ENCODE peak calls at places on chromosomes 7 and 10, in four cellular contexts. D is transverse colon, M is prostate gland, B is ascending aorta. J is an unnamed sample.

GRCh38 chr10:30974773-30975386 is 56.8 kb downstream of the ZNF438 start:
- DNase-seq in D (no peak), B (no peak), M (no peak), J (no peak)

GRCh38 chr10:114313866-114314265 is 74.8 kb downstream of the VWA2 start:
- DNase-seq in D (no peak), M (no peak), B (peak; percentile 35), J (no peak)

GRCh38 chr10:46555713-46556514 is 544 bp downstream of the GPRIN2 start:
- DNase-seq in B (peak; percentile 63), D (peak; percentile 55), M (peak; percentile 6), J (no peak)

GRCh38 chr10:124875596-124875995 is 66.3 kb upstream of the ZRANB1 start:
- DNase-seq in B (no peak), D (no peak), M (no peak), J (no peak)

GRCh38 chr7:128946936-128947830 is 9.5 kb downstream of the IRF5 start:
- DNase-seq in D (no peak), B (no peak), M (no peak), J (no peak)

GRCh38 chr7:124101173-124101768 is 68.4 kb upstream of the TMEM229A start:
- DNase-seq in B (no peak), D (no peak), M (no peak), J (no peak)

GRCh38 chr10:1643911-1644810 is 93.2 kb downstream of the ADARB2 start:
- DNase-seq in B (no peak), M (no peak), D (no peak), J (peak; percentile 58)

GRCh38 chr10:28120795-28121194 is 121.9 kb upstream of the ODAD2 start:
- DNase-seq in M (no peak), D (no peak), B (no peak), J (no peak)

GRCh38 chr7:125074141-125074540 is 144.5 kb upstream of the POT1 start:
- DNase-seq in B (no peak), M (no peak), D (no peak), J (no peak)

GRCh38 chr10:35194906-35195305 is 68.3 kb downstream of the CREM start:
- DNase-seq in D (no peak), M (no peak), B (no peak), J (no peak)

GRCh38 chr10:98058311-98058710 is 27.9 kb upstream of the CRTAC1 start:
- DNase-seq in B (no peak), D (no peak), M (no peak), J (no peak)

DNA sequence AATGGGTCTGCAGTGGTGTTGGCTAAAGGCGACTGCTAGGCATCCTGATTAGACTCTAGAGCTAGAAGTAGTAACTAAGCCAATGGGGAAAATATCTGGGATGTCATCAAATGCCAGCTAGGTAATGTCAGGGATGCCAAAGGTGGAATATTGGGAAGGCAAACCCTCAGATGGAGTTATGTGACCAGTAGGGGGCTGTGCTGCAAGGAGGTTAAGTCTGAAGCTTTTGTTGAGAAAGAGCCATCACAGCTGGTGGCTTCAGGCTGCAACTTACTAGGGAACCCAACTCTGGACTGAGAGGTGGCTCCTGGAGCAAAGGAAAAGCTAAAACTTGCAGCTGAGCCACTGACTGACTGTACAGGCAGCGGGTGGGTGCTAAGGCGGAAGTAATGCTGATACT is 576.9 kb upstream of the GHITM start:
- DNase-seq in B (no peak), D (no peak), M (no peak), J (no peak)
- TF ChIP-seq CTCF in B (no peak), D (no peak), M (no peak), J (no peak)

GRCh38 chr10:61937631-61938284 is 36.3 kb downstream of the ARID5B start:
- DNase-seq in D (no peak), B (no peak), M (peak; percentile 54), J (no peak)
- H3K4me1 ChIP-seq in D (peaks cover 74% of the 10 kb centered on the region), B (peaks cover 52% of the 10 kb centered on the region), M (peaks cover 13% of the 10 kb centered on the region), J (peaks cover 65% of the 10 kb centered on the region)

GRCh38 chr10:106271237-106271636 is 893.3 kb downstream of the SORCS1 start:
- DNase-seq in D (no peak), M (no peak), B (no peak), J (no peak)
- TF ChIP-seq CTCF in D (no peak), M (no peak), B (no peak), J (no peak)

GRCh38 chr7:27359167-27359731 is 116.6 kb downstream of the EVX1 start:
- DNase-seq in B (no peak), M (no peak), D (peak; percentile 24), J (no peak)

GRCh38 chr7:27362026-27362425 is 119.4 kb downstream of the EVX1 start:
- DNase-seq in M (no peak), B (no peak), D (no peak), J (no peak)

GRCh38 chr7:27361522-27361921 is 118.9 kb downstream of the EVX1 start:
- DNase-seq in D (peak; percentile 45), M (peak; percentile 42), B (no peak), J (no peak)

GRCh38 chr7:27364344-27364758 is 121.7 kb downstream of the EVX1 start:
- DNase-seq in M (peak; percentile 12), D (peak; percentile 44), B (peak; percentile 67), J (peak; percentile 96)

GRCh38 chr7:27359737-27360136 is 117.1 kb downstream of the EVX1 start:
- DNase-seq in B (no peak), D (no peak), M (no peak), J (no peak)
- H3K4me1 ChIP-seq in B (no peaks in the 10 kb centered on the region), D (peaks cover 26% of the 10 kb centered on the region), M (no peaks in the 10 kb centered on the region), J (peaks cover 24% of the 10 kb centered on the region)

GRCh38 chr10:132708936-132709335 is 77.0 kb downstream of the NKX6-2 start:
- DNase-seq in M (no peak), D (no peak), B (peak; percentile 53), J (no peak)
- TF ChIP-seq CTCF in M (no peak), D (no peak), B (no peak), J (no peak)

GRCh38 chr10:22629126-22629525 is 85.3 kb downstream of the PIP4K2A start:
- DNase-seq in M (no peak), D (no peak), B (no peak), J (no peak)
- H3K4me1 ChIP-seq in M (no peaks in the 10 kb centered on the region), D (peaks cover 26% of the 10 kb centered on the region), B (peaks cover 33% of the 10 kb centered on the region), J (peaks cover 38% of the 10 kb centered on the region)

J was measured in vagina.